ENCODE peak calls at places on chromosomes 16 and 17, in eight cellular contexts. M, W, O, N, L, T, D and A are unnamed samples.

GRCh38 chr16:4744758-4745569 is 10.6 kb downstream of the DNAAF8 start:
- DNase-seq in D (no peak), O (no peak), M (no peak), N (no peak), T (no peak), W (no peak), L (no peak), A (no peak)

GRCh38 chr16:55257971-55258613 is 65.9 kb upstream of the IRX6 start:
- DNase-seq in M (peak), W (peak), T (peak), D (peak), O (peak), N (peak), L (peak), A (peak)

GRCh38 chr17:1365445-1366039 is 34.5 kb downstream of the YWHAE start:
- DNase-seq in M (peak), L (peak), T (peak), O (peak), D (peak), W (peak), N (peak), A (peak)

GRCh38 chr16:30084816-30085159 is 6.9 kb downstream of the TBX6 start:
- DNase-seq in L (no peak), W (no peak), N (no peak), D (no peak), M (no peak), O (no peak), T (no peak), A (no peak)

GRCh38 chr17:45974916-45975630 is 24.0 kb upstream of the STH start:
- DNase-seq in L (no peak), W (no peak), O (no peak), M (no peak), N (no peak), D (no peak), T (no peak), A (no peak)

GRCh38 chr17:40063915-40064531 is 1.3 kb downstream of the THRA start:
- DNase-seq in D (no peak), L (no peak), W (no peak), O (peak), N (no peak), T (no peak), M (no peak), A (no peak)

GRCh38 chr16:31179153-31179746 is 689 bp upstream of the FUS start:
- DNase-seq in N (no peak), D (no peak), W (no peak), L (no peak), M (no peak), T (no peak), O (no peak), A (no peak)

GRCh38 chr16:30004424-30004776 is 6.4 kb downstream of the DOC2A start:
- DNase-seq in N (no peak), M (no peak), W (no peak), L (no peak), O (no peak), D (no peak), T (no peak), A (no peak)

DNA sequence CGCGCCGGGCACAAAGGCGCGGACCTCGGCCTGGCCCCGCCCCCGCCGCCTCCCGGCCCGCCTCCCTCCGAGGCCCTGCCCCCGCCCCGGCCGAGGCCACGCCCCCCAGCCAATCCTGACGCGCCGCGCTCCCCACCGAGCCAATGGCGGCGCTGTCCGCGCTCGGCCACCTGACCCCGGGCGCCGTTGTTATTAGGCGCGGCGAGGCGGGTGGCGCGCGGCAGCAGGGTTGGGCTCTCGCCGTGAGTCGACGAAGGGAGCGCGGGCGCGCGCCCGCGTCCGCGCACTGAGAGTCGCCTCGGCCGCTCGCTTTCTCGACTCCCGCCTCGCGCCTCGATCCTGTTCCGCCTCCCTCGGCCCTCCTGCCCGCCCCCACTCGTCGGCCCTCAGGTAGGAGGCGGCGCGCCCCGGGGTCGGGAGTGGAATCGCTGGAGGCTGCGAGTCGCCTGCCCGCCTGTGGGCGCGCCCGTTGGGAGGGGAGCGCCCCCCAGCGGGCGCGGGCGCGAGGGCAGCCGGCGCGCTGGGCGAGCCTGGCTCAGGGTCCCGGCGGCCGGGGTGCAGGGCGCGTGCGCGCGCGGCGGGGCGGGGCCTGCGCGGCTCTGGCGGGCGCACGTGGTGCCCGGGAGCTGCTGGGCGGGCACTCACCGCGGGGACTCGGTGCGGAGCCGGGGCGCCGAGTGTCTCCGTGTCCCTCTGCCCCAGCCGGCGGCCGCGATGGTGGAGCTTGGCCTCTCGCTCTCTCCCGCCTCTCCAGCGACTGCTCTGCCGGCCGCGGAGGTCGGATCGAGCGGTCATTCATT is 405 bp upstream of the CBLN1 start:
- DNase-seq in T (peak), O (peak), N (no peak), L (peak), W (peak), D (peak), M (no peak), A (peak)
- TF ChIP-seq CTCF in T (no peak), O (peak), N (no peak), L (peak), W (peak), D (no peak), M (no peak), A (peak)

GRCh38 chr16:58413359-58413758 is 21.1 kb downstream of the GINS3 start:
- DNase-seq in W (no peak), O (no peak), M (no peak), L (no peak), T (no peak), D (no peak), N (no peak), A (no peak)
- TF ChIP-seq CTCF in W (no peak), O (no peak), M (no peak), L (no peak), T (no peak), D (no peak), N (no peak), A (no peak)

GRCh38 chr17:8222630-8223355 is 12.4 kb upstream of the AURKB start:
- DNase-seq in W (peak), L (peak), M (peak), T (peak), O (peak), N (peak), D (peak), A (peak)

GRCh38 chr17:8221663-8222379 is 11.4 kb upstream of the AURKB start:
- DNase-seq in L (peak), T (peak), W (peak), O (peak), D (peak), N (peak), M (peak), A (peak)

GRCh38 chr17:8224891-8225812 is 14.8 kb upstream of the AURKB start:
- DNase-seq in O (peak), D (no peak), T (no peak), M (no peak), W (no peak), N (no peak), L (no peak), A (no peak)

GRCh38 chr17:8222380-8222629 is 11.9 kb upstream of the AURKB start:
- DNase-seq in M (no peak), D (no peak), T (no peak), N (no peak), W (no peak), O (no peak), L (peak), A (no peak)

GRCh38 chr17:8223356-8224063 is 13.1 kb upstream of the AURKB start:
- DNase-seq in D (no peak), L (peak), T (peak), M (peak), O (peak), W (peak), N (no peak), A (peak)
- TF ChIP-seq CTCF in D (peak), L (peak), T (peak), M (no peak), O (no peak), W (no peak), N (peak), A (peak)

GRCh38 chr17:73338050-73338491 is 26.3 kb upstream of the CDC42EP4 start:
- DNase-seq in D (no peak), L (no peak), W (no peak), N (no peak), T (peak), O (no peak), M (no peak), A (no peak)

GRCh38 chr17:73341350-73342056 is 29.7 kb upstream of the CDC42EP4 start:
- DNase-seq in W (peak), N (no peak), D (no peak), L (no peak), T (no peak), M (no peak), O (no peak), A (no peak)

GRCh38 chr17:73342057-73342522 is 30.3 kb upstream of the CDC42EP4 start:
- DNase-seq in M (no peak), N (peak), O (peak), L (peak), D (peak), W (peak), T (peak), A (no peak)

GRCh38 chr17:73338566-73339247 is 26.9 kb upstream of the CDC42EP4 start:
- DNase-seq in N (no peak), D (no peak), L (no peak), O (no peak), T (no peak), M (no peak), W (no peak), A (no peak)

DNA sequence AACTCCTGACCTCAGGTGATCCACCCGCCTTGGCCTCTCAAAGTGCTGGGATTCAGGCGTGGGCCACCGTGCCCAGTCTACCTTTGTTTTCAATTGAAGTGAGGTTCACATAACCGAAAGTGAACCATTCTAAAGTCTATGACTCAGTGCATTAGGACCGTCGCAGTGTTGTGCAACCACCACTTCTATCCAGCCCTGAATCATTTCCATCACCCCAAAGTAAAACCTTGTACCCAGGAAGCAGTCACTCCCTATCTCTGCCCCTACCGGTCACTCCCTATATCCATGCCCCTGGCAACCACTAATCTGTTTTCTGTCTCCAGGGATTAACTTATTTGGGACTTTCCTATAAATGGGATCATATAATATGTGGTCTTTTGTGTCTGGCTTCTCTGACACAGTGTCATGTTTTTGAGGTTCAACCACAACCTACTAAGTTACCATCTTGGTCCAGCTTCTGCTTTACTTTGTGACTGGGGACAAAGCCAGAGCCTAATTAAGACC is 28.3 kb upstream of the CDC42EP4 start:
- DNase-seq in D (peak), W (no peak), T (peak), O (no peak), M (no peak), N (peak), L (no peak), A (no peak)
- TF ChIP-seq CTCF in D (peak), W (no peak), T (peak), O (no peak), M (no peak), N (peak), L (no peak), A (no peak)

DNA sequence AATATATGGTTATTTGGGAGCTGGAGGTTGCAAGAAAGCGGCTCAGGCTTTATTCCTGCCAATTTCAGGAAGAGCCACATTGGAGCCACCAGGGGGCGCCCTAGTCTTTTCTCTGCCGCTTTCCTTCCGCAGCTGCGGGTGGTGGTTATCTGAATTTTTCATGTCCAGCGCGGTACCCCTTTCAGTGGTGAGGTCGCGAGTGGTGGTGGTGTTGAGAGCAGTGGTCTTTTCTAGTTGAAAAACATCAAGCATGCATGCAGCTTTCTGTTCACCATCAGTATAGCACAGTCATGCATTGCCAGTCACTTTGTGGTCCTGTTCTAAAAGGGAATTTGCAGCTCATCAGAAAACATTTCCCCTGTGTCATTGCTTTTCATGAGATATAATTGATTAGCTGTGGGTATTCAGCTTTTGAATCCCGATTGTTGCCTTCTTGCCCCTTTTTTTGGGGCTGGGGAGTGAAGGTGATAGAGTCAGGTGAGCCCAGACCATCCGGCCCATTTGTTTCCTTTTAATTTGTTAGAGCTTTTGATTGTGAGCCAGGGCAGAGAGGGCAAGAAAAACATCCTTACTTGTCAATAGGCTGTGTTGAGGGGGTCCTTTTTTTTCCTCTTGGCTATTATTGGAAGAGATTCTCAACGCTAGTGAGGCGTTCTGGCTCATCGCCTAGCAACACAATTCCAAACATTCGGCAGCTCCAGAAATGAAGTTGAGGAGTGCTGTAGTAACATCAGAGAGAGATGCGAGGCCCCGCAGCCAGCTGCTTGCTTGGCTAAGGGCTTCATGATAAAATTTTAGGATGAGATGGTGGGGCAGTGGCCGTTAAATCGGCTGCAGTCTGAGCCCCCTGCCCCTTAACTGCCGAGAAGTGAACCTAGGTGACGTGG is 119.0 kb downstream of the SNX29 start:
- DNase-seq in W (peak), O (peak), D (peak), L (peak), T (peak), M (peak), N (peak), A (peak)
- TF ChIP-seq CTCF in W (peak), O (peak), D (peak), L (peak), T (peak), M (peak), N (peak), A (peak)

GRCh38 chr16:661184-661821 is 6.6 kb upstream of the RHOT2 start:
- DNase-seq in T (no peak), O (no peak), N (no peak), L (no peak), W (no peak), M (no peak), D (no peak), A (no peak)
- TF ChIP-seq CTCF in T (no peak), O (no peak), N (peak), L (no peak), W (no peak), M (no peak), D (no peak), A (no peak)